ENCODE peak calls at places on chromosomes 6 and 20, in six cellular contexts. T, N, D, S, P and X are unnamed samples.

GRCh38 chr6:34544776-34545471 is 11.2 kb downstream of the SPDEF start:
- DNase-seq in D (no peak), T (no peak), P (no peak), N (no peak), S (no peak), X (no peak)

GRCh38 chr20:33561981-33562601 is 72.2 kb downstream of the CBFA2T2 start:
- DNase-seq in P (no peak), T (peak; percentile 88), N (peak; percentile 28), S (peak; percentile 95), D (peak; percentile 63), X (peak; percentile 74)

GRCh38 chr6:87237804-87238203 is 82.4 kb downstream of the ZNF292 start:
- DNase-seq in S (peak; percentile 45), N (peak; percentile 18), T (peak; percentile 52), P (no peak), D (no peak), X (peak; percentile 59)

GRCh38 chr6:170107606-170108222 is 183.2 kb downstream of the DLL1 start:
- DNase-seq in N (no peak), D (peak; percentile 35), S (no peak), T (no peak), P (no peak), X (no peak)

GRCh38 chr20:32452776-32453466 is 94.8 kb downstream of the ASXL1 start:
- DNase-seq in N (no peak), T (no peak), P (no peak), D (no peak), S (no peak), X (no peak)

GRCh38 chr20:420721-421574 is 12.8 kb downstream of the RBCK1 start:
- DNase-seq in S (no peak), D (peak; percentile 71), N (no peak), T (peak; percentile 40), P (no peak), X (no peak)

GRCh38 chr6:35973670-35974222 is 50.7 kb downstream of the SLC26A8 start:
- DNase-seq in D (no peak), S (no peak), T (no peak), P (no peak), N (no peak), X (no peak)

GRCh38 chr6:11854418-11855165 is 76.0 kb upstream of the ADTRP start:
- DNase-seq in P (no peak), T (peak; percentile 57), N (no peak), D (no peak), S (peak; percentile 89), X (peak; percentile 59)

GRCh38 chr6:77457720-77458349 is 5.5 kb downstream of the HTR1B start:
- DNase-seq in T (peak; percentile 93), N (peak; percentile 84), S (peak; percentile 97), P (no peak), D (peak; percentile 95), X (peak; percentile 97)

GRCh38 chr6:39088331-39088730 is 26.7 kb downstream of the SAYSD1 start:
- DNase-seq in P (peak; percentile 50), N (no peak), T (peak; percentile 62), S (peak; percentile 68), D (peak; percentile 91), X (peak; percentile 75)

GRCh38 chr20:20786428-20786827 is 74.0 kb upstream of the RALGAPA2 start:
- DNase-seq in S (no peak), N (no peak), P (no peak), T (no peak), D (no peak), X (no peak)

GRCh38 chr20:41308290-41308691 is 9.2 kb downstream of the ZHX3 start:
- DNase-seq in D (no peak), T (peak; percentile 86), S (peak; percentile 86), P (no peak), N (no peak), X (peak; percentile 62)

GRCh38 chr20:41306061-41306727 is 11.3 kb downstream of the ZHX3 start:
- DNase-seq in S (no peak), D (no peak), P (no peak), T (no peak), N (no peak), X (no peak)

GRCh38 chr20:41309817-41310216 is 7.7 kb downstream of the ZHX3 start:
- DNase-seq in D (no peak), P (no peak), S (peak; percentile 85), N (no peak), T (peak; percentile 74), X (no peak)

GRCh38 chr20:41307021-41307420 is 10.5 kb downstream of the ZHX3 start:
- DNase-seq in N (no peak), T (no peak), D (no peak), P (no peak), S (no peak), X (no peak)

GRCh38 chr20:41308726-41309413 is 8.7 kb downstream of the ZHX3 start:
- DNase-seq in S (peak; percentile 61), N (no peak), P (no peak), T (peak; percentile 65), D (no peak), X (peak; percentile 77)
- H3K9ac ChIP-seq in S (no peak overlapping the region), N (no peak overlapping the region), P (no peak overlapping the region), T (peak overlapping the region; percentile 66), D (no peak overlapping the region), X (peak overlapping the region; percentile 58)

DNA sequence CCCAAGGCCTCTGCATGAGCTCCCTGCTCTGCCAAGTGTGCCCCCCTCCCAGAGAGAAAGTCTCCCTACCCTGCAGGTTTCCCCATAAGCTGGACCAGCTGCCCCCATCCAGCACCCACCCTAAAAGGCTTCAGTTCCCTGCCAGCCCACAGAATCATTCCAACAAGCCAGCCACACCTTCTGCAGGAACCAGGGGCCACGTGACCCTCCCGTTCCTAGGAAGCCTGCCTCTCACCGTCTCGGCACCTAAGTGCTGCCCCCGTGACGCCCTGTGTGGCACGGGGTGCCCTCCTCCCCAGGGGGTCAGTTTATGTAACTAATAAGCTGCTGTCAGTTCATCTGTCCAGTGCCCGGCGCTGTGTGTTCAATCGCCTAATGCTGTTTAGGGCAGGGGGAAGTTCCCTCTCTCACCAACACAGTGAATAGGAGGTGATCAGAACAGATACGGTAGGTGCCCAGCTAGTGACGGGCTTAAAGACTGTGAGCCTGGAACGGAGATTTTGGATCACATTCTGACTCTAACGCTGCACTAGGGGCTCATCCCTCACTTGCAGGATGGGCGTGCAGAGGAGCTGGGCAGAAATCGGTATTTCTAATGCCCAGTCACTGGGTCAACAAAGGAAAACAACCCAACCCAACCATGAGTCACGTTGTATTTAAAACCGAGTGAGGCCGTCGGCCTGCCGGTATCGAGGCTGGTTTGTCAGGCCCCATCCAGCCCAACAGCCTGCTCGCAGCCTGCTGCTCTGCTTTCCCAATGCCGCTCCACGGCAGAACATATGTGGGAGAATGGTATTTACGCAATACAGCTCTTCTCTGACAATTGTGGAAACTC is 56.0 kb downstream of the RAMACL start:
- DNase-seq in S (no peak), P (no peak), T (no peak), N (peak; percentile 54), D (no peak), X (no peak)
- H3K4me3 ChIP-seq in S (no peak overlapping the region), P (no peak overlapping the region), T (no peak overlapping the region), N (peak overlapping the region; percentile 59), D (no peak overlapping the region), X (no peak overlapping the region)

DNA sequence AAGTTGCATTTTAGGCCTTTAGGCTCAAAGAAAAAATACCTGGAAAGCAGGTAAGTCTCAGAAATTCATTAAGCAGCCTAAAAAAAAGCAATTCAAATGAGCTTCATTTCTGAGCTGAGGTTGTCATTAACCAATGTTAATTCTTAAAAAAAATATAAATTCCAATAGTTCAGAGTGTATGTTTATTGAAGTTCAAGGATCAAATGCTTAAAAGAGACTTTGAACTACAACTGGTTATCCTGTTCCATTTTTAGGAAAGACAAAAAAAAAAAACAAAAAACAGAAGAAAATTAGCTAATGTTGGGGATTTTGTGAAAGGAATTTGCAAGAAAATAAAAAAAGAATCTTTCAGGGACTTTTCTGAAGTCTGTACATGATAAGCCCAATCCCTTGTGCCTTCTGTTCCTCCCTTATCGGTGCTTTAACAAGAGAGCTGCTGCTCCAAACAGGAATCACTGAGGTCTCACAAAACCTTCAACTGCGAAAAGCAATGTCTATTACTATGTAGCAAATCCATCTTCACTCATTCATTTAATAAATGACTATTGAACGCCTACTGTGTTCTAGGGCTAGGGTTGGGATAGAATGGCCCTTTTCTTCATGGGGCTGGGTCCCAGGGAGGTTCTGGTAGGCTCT is 90.3 kb downstream of the FOXF2 start:
- DNase-seq in S (no peak), P (no peak), T (no peak), D (no peak), N (no peak), X (no peak)
- H3K9ac ChIP-seq in S (no peak overlapping the region), P (no peak overlapping the region), T (peak overlapping the region; percentile 13), D (no peak overlapping the region), N (no peak overlapping the region), X (peak overlapping the region; percentile 67)

DNA sequence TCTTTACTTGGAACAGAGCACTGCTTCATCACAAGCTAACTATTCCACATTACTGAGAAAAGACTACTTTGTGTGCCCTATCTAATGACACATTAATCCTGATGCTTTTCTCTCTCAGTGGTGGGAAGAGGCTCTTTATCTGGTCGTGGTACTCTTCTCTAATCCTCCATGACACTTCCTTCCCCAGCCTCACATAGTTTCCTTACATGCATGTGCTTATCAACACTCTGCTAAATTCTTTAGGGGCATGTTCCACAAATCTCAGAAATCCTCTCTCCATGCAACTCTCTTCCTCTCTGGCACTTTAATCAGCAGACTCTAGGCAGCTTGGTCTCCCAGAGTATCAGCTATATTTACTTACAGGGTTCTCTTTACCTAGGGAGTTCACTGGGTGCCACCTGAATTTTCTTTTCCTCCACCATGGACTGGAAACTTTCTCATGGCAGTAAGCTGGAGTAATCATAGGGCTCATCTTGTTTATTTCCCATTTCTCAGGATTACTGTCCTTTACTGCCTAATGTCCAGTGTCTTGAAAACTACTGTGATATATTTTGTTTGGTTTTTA is 27.0 kb upstream of the SLC22A2 start:
- DNase-seq in D (no peak), P (no peak), S (no peak), T (no peak), N (no peak), X (no peak)
- H3K4me3 ChIP-seq in D (peak overlapping the region; percentile 14), P (no peak overlapping the region), S (no peak overlapping the region), T (no peak overlapping the region), N (no peak overlapping the region), X (no peak overlapping the region)

GRCh38 chr6:42217165-42217522 is 517 bp downstream of the MRPS10 start:
- DNase-seq in N (no peak), D (no peak), P (no peak), S (no peak), T (peak; percentile 42), X (peak; percentile 42)
- H3K9ac ChIP-seq in N (peak overlapping the region; percentile 84), D (peak overlapping the region; percentile 89), P (peak overlapping the region; percentile 76), S (peak overlapping the region; percentile 98), T (peak overlapping the region; percentile 90), X (peak overlapping the region; percentile 99)

DNA sequence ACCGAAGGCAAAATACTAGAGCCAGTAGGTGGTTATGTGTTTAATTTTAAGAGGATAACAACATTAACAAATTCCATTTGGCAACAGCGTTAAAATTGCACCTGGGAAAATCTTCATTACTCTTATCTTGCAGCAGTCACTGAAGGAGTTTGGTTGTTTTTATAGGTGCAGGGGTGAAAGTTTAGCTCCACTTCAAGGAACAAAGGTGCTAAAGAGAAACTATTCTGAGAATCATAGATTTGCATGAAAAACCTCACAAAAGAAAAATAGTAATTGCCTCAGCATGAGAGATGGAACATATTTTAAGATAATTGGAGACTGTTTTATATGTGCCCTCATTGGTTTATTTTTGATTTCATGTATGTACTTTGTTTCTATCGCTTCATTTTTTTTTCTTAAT is 444.4 kb downstream of the UTRN start:
- DNase-seq in D (no peak), P (no peak), N (no peak), T (no peak), S (no peak), X (no peak)
- H3K4me3 ChIP-seq in D (no peak overlapping the region), P (no peak overlapping the region), N (no peak overlapping the region), T (no peak overlapping the region), S (no peak overlapping the region), X (no peak overlapping the region)

GRCh38 chr20:4444404-4444803 is 277.3 kb upstream of the PRND start:
- DNase-seq in D (no peak), S (peak; percentile 46), P (no peak), T (peak; percentile 88), N (no peak), X (peak; percentile 41)
- H3K9ac ChIP-seq in D (no peak overlapping the region), S (no peak overlapping the region), P (no peak overlapping the region), T (no peak overlapping the region), N (no peak overlapping the region), X (no peak overlapping the region)